ENCODE peak calls at places on chromosomes 4 and X, in ten cellular contexts. I is activated CD8-positive, alpha-beta memory T cell treated with anti-CD3 and anti-CD28 coated beads for 4 hours; K is GM19239; H is NCI-H69; F is H54; R is epithelial cell of esophagus; O is neural crest cell; D is GOT3; S is fibroblast of pulmonary artery; Q is heart right ventricle. N is an unnamed sample.

GRCh38 chr4:108651068-108651794 is 832 bp downstream of the OSTC start:
- DNase-seq in I (no peak), K (no peak), H (peak), F (no peak), R (peak), O (peak), D (no peak), S (peak), Q (no peak), N (peak)

GRCh38 chrX:44459501-44459900 is 83.2 kb downstream of the FUNDC1 start:
- DNase-seq in I (no peak), K (no peak), H (peak), F (no peak), R (peak), O (no peak), D (no peak), S (no peak), Q (no peak), N (peak)

GRCh38 chr4:147825451-147826287 is 93.8 kb downstream of the ARHGAP10 start:
- DNase-seq in I (no peak), K (no peak), H (no peak), F (no peak), R (peak), O (no peak), D (no peak), S (peak), Q (peak), N (peak)

GRCh38 chr4:3655485-3656429 is 110.4 kb upstream of the ADRA2C start:
- DNase-seq in I (no peak), K (no peak), H (peak), F (no peak), R (no peak), O (no peak), D (no peak), S (no peak), Q (no peak), N (no peak)

GRCh38 chr4:89615056-89615455 is 221.9 kb downstream of the SNCA start:
- DNase-seq in I (no peak), K (no peak), H (no peak), F (no peak), R (no peak), O (no peak), D (no peak), S (no peak), Q (no peak), N (no peak)

GRCh38 chr4:138953962-138954371 is 61.6 kb upstream of the NOCT start:
- DNase-seq in I (no peak), K (no peak), H (no peak), F (peak), R (peak), O (no peak), D (no peak), S (peak), Q (peak), N (peak)

GRCh38 chr4:39565925-39566630 is 38.8 kb upstream of the UGDH start:
- DNase-seq in I (no peak), K (no peak), H (no peak), F (peak), R (peak), O (no peak), D (no peak), S (peak), Q (no peak), N (peak)

GRCh38 chrX:54076903-54077302 is 32.6 kb upstream of the PHF8 start:
- DNase-seq in I (no peak), K (no peak), H (no peak), F (no peak), R (peak), O (no peak), D (no peak), S (peak), Q (no peak), N (peak)

GRCh38 chr4:112069110-112069509 is 76.1 kb upstream of the FAM241A start:
- DNase-seq in I (no peak), K (no peak), H (no peak), F (no peak), R (peak), O (no peak), D (no peak), S (peak), Q (no peak), N (peak)

GRCh38 chrX:1239681-1240142 is 27.3 kb upstream of the CRLF2 start:
- DNase-seq in I (no peak), K (peak), H (no peak), F (no peak), R (no peak), O (no peak), D (no peak), S (no peak), Q (peak), N (no peak)

GRCh38 chr4:141416677-141417363 is 196.1 kb downstream of the ZNF330 start:
- DNase-seq in I (no peak), K (no peak), H (peak), F (no peak), R (no peak), O (no peak), D (no peak), S (no peak), Q (no peak), N (no peak)

GRCh38 chr4:139476363-139476762 is 22.4 kb downstream of the RAB33B start:
- DNase-seq in I (no peak), K (no peak), H (no peak), F (no peak), R (no peak), O (no peak), D (no peak), S (no peak), Q (no peak), N (no peak)

GRCh38 chr4:44632089-44632488 is 19.3 kb downstream of the YIPF7 start:
- DNase-seq in I (no peak), K (no peak), H (no peak), F (no peak), R (no peak), O (no peak), D (no peak), S (peak), Q (no peak), N (peak)

GRCh38 chrX:132963846-132964245 is 5.4 kb upstream of the HS6ST2 start:
- DNase-seq in I (no peak), K (no peak), H (no peak), F (no peak), R (no peak), O (no peak), D (no peak), S (no peak), Q (no peak), N (no peak)

GRCh38 chr4:113293043-113293560 is 243.6 kb downstream of the ANK2 start:
- DNase-seq in I (no peak), K (no peak), H (no peak), F (no peak), R (no peak), O (no peak), D (no peak), S (peak), Q (peak), N (peak)

GRCh38 chr4:8615921-8616787 is 23.6 kb downstream of the CPZ start:
- DNase-seq in I (no peak), K (no peak), H (no peak), F (no peak), R (no peak), O (no peak), D (no peak), S (no peak), Q (no peak), N (no peak)

GRCh38 chr4:101621120-101621519 is 169.4 kb upstream of the BANK1 start:
- DNase-seq in I (no peak), K (no peak), H (no peak), F (no peak), R (no peak), O (no peak), D (no peak), S (peak), Q (no peak), N (no peak)

GRCh38 chrX:10529344-10529743 is 91.0 kb downstream of the MID1 start:
- DNase-seq in I (no peak), K (no peak), H (no peak), F (no peak), R (peak), O (no peak), D (no peak), S (peak), Q (no peak), N (peak)

GRCh38 chr4:30717208-30718020 is 2.8 kb upstream of the PCDH7 start:
- DNase-seq in I (no peak), K (no peak), H (peak), F (no peak), R (peak), O (peak), D (no peak), S (peak), Q (peak), N (peak)

GRCh38 chr4:48133668-48134444 is at the start of gene TXK:
- DNase-seq in I (no peak), K (no peak), H (no peak), F (no peak), R (no peak), O (no peak), D (no peak), S (no peak), Q (peak), N (no peak)

GRCh38 chrX:94389044-94389443 is 715.0 kb downstream of the FAM133A start:
- DNase-seq in I (no peak), K (no peak), H (no peak), F (no peak), R (no peak), O (no peak), D (no peak), S (no peak), Q (no peak), N (no peak)

GRCh38 chrX:147342197-147342596 is 527.7 kb upstream of the CXorf51A start:
- DNase-seq in I (no peak), K (no peak), H (no peak), F (no peak), R (no peak), O (no peak), D (no peak), S (no peak), Q (no peak), N (no peak)

GRCh38 chr4:84966382-84967291 is at the start of gene WDFY3:
- DNase-seq in I (no peak), K (peak), H (peak), F (peak), R (peak), O (peak), D (peak), S (peak), Q (peak), N (peak)

GRCh38 chrX:10932842-10933440 is 178.2 kb upstream of the HCCS start:
- DNase-seq in I (no peak), K (no peak), H (peak), F (no peak), R (peak), O (no peak), D (no peak), S (no peak), Q (no peak), N (peak)

GRCh38 chr4:7970031-7970946 is 30.6 kb upstream of the AFAP1 start:
- DNase-seq in I (no peak), K (peak), H (peak), F (no peak), R (peak), O (no peak), D (no peak), S (peak), Q (no peak), N (peak)

GRCh38 chrX:11480626-11481025 is 185.1 kb downstream of the ARHGAP6 start:
- DNase-seq in I (no peak), K (no peak), H (peak), F (no peak), R (no peak), O (no peak), D (no peak), S (peak), Q (no peak), N (no peak)

GRCh38 chr4:10083331-10083769 is 33.2 kb downstream of the WDR1 start:
- DNase-seq in I (no peak), K (no peak), H (no peak), F (no peak), R (no peak), O (no peak), D (no peak), S (no peak), Q (no peak), N (no peak)

GRCh38 chr4:75916091-75916661 is 13.9 kb upstream of the PPEF2 start:
- DNase-seq in I (no peak), K (peak), H (peak), F (peak), R (peak), O (peak), D (no peak), S (peak), Q (no peak), N (peak)

GRCh38 chr4:81453024-81453423 is 18.7 kb downstream of the RASGEF1B start:
- DNase-seq in I (no peak), K (no peak), H (peak), F (no peak), R (no peak), O (no peak), D (no peak), S (no peak), Q (no peak), N (no peak)

GRCh38 chrX:130179170-130179569 is 7.4 kb downstream of the RAB33A start:
- DNase-seq in I (no peak), K (no peak), H (peak), F (no peak), R (no peak), O (no peak), D (no peak), S (no peak), Q (no peak), N (no peak)

GRCh38 chr4:86831262-86832090 is 17.7 kb downstream of the SLC10A6 start:
- DNase-seq in I (no peak), K (no peak), H (peak), F (peak), R (peak), O (no peak), D (no peak), S (peak), Q (no peak), N (peak)